ENCODE peak calls at places on chromosome 22, in seven cellular contexts. U, T, J, F, L, X and A are unnamed samples.

GRCh38 chr22:44906999-44907644 is 102.7 kb downstream of the PHF21B start:
- DNase-seq in X (no peak), T (no peak), U (no peak), L (no peak), J (no peak), F (no peak), A (no peak)

GRCh38 chr22:45069925-45070324 is 60.1 kb upstream of the PHF21B start:
- DNase-seq in L (no peak), X (no peak), U (peak; percentile 72), J (no peak), T (no peak), F (no peak), A (no peak)

GRCh38 chr22:23204541-23205157 is 24.3 kb downstream of the BCR start:
- DNase-seq in L (no peak), F (no peak), J (no peak), T (peak; percentile 85), X (peak; percentile 84), U (no peak), A (no peak)

GRCh38 chr22:39956932-39957664 is 3.1 kb upstream of the TMA7B start:
- DNase-seq in T (no peak), X (no peak), F (no peak), U (no peak), J (no peak), L (no peak), A (no peak)

GRCh38 chr22:39808087-39808486 is 85.5 kb downstream of the ENTHD1 start:
- DNase-seq in T (no peak), J (peak; percentile 58), F (peak; percentile 5), U (peak; percentile 24), X (peak; percentile 26), L (no peak), A (peak; percentile 6)

GRCh38 chr22:47301820-47302475 is 539.5 kb downstream of the TBC1D22A start:
- DNase-seq in J (no peak), T (no peak), F (no peak), U (no peak), L (no peak), X (no peak), A (no peak)

GRCh38 chr22:26416670-26417270 is 12.3 kb upstream of the ASPHD2 start:
- DNase-seq in X (no peak), J (peak; percentile 62), T (no peak), L (no peak), F (no peak), U (peak; percentile 80), A (peak; percentile 73)

GRCh38 chr22:28029962-28030361 is 110.9 kb upstream of the PITPNB start:
- DNase-seq in J (no peak), L (no peak), T (peak; percentile 8), F (no peak), U (no peak), X (no peak), A (no peak)

GRCh38 chr22:50532353-50532700 is 2.5 kb upstream of the TYMP start:
- DNase-seq in X (no peak), L (no peak), T (peak; percentile 73), U (no peak), J (peak; percentile 42), F (no peak), A (no peak)

GRCh38 chr22:45678961-45679912 is 7.6 kb downstream of the ATXN10 start:
- DNase-seq in F (no peak), U (peak; percentile 63), T (no peak), J (no peak), X (no peak), L (no peak), A (peak; percentile 91)

GRCh38 chr22:49971232-49972162 is 10.9 kb downstream of the PIM3 start:
- DNase-seq in J (peak; percentile 64), X (peak; percentile 76), L (no peak), U (no peak), F (peak; percentile 33), T (peak; percentile 77), A (no peak)

GRCh38 chr22:30212996-30213441 is 33.5 kb downstream of the LIF start:
- DNase-seq in F (peak; percentile 30), L (no peak), U (no peak), T (no peak), J (no peak), X (no peak), A (no peak)

GRCh38 chr22:49966716-49967332 is 6.3 kb downstream of the PIM3 start:
- DNase-seq in X (peak; percentile 41), J (peak; percentile 51), F (no peak), T (peak; percentile 29), L (no peak), U (no peak), A (no peak)

GRCh38 chr22:33000342-33001280 is 57.6 kb downstream of the SYN3 start:
- DNase-seq in X (peak; percentile 49), T (peak; percentile 45), L (peak; percentile 2), J (peak; percentile 91), F (peak; percentile 8), U (peak; percentile 68), A (peak; percentile 32)

GRCh38 chr22:32158712-32159533 is at the start of gene C22orf42:
- DNase-seq in L (no peak), X (peak; percentile 12), F (no peak), U (no peak), J (peak; percentile 41), T (no peak), A (no peak)

GRCh38 chr22:40818192-40818746 is 877 bp downstream of the SLC25A17 start:
- DNase-seq in X (no peak), L (peak; percentile 20), F (no peak), T (no peak), J (no peak), U (no peak), A (no peak)

GRCh38 chr22:22863001-22863400 is 24.6 kb upstream of the IGLL5 start:
- DNase-seq in X (no peak), U (no peak), J (no peak), F (no peak), T (no peak), L (no peak), A (no peak)

GRCh38 chr22:41919357-41920224 is 4.7 kb upstream of the SHISA8 start:
- DNase-seq in T (peak; percentile 70), X (peak; percentile 63), L (no peak), F (no peak), J (peak; percentile 53), U (peak; percentile 39), A (peak; percentile 11)
- H3K4me3 ChIP-seq in T (peak overlapping the region; percentile 54), X (no peak overlapping the region), L (peak overlapping the region; percentile 50), F (no peak overlapping the region), J (peak overlapping the region; percentile 37), U (peak overlapping the region; percentile 41), A (peak overlapping the region; percentile 1)

GRCh38 chr22:35663371-35663770 is 15.1 kb downstream of the APOL6 start:
- DNase-seq in F (no peak), J (no peak), U (no peak), L (no peak), T (no peak), X (no peak), A (no peak)
- H3K4me3 ChIP-seq in F (no peak overlapping the region), J (no peak overlapping the region), U (no peak overlapping the region), L (peak overlapping the region; percentile 20), T (peak overlapping the region; percentile 5), X (no peak overlapping the region), A (no peak overlapping the region)

GRCh38 chr22:42808516-42808915 is 48.6 kb downstream of the ARFGAP3 start:
- DNase-seq in X (no peak), U (no peak), J (no peak), F (no peak), T (no peak), L (no peak), A (no peak)

GRCh38 chr22:42807185-42807584 is 49.9 kb downstream of the ARFGAP3 start:
- DNase-seq in J (no peak), U (no peak), T (no peak), L (no peak), F (no peak), X (no peak), A (no peak)

GRCh38 chr22:42805998-42806481 is 51.0 kb downstream of the ARFGAP3 start:
- DNase-seq in L (no peak), X (no peak), F (no peak), U (no peak), J (peak; percentile 31), T (no peak), A (no peak)

GRCh38 chr22:42803454-42803853 is 53.6 kb downstream of the ARFGAP3 start:
- DNase-seq in T (peak; percentile 40), L (no peak), J (no peak), X (peak; percentile 52), F (no peak), U (no peak), A (no peak)

GRCh38 chr22:42805016-42805997 is 51.8 kb downstream of the ARFGAP3 start:
- DNase-seq in J (peak; percentile 34), L (no peak), X (peak; percentile 69), F (no peak), U (peak; percentile 59), T (peak; percentile 47), A (no peak)
- H3K4me3 ChIP-seq in J (no peak overlapping the region), L (no peak overlapping the region), X (no peak overlapping the region), F (no peak overlapping the region), U (no peak overlapping the region), T (no peak overlapping the region), A (no peak overlapping the region)

DNA sequence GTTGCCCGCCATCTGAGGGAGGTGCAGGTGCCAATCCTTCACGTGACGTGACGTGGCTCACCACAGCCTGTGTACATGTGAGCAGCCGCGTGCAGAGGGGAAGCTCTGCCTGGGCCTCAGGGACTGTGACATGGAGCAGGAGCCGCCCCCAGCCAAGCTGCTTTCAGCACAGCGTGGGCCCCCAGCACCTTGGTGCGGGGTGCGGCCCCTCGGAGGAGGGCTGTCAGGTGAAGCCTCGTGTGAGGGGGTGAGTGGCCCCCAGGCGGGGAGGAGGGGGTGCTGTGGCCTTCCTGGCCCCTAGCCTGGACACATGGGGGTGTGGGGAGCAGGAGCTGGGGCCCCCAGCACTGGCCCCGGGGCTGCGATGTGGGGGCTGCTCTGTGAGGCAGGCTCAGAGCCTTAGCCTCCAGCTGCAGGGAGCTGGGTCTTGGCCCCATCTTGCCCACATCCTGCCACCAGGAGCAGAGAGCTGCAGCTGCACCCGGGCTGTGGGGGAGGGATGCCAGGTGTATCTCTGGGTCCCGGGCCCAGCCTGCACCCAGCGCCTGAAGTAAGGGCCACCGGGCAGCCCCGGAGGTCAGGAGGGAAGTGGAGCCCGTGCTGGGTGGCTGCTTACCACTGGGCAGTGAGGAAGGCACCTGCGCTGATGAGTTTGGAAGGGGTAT is at the start of gene ADORA2A:
- DNase-seq in F (no peak), T (no peak), L (peak; percentile 89), U (no peak), J (no peak), X (no peak), A (no peak)
- H3K4me3 ChIP-seq in F (no peak within 1 kb of the TSS), T (no peak within 1 kb of the TSS), L (peak within 1 kb of the TSS; percentile 88), U (no peak within 1 kb of the TSS), J (no peak within 1 kb of the TSS), X (no peak within 1 kb of the TSS), A (no peak within 1 kb of the TSS)